ENCODE peak calls at places on chromosomes 6 and 20, in six cellular contexts. P, L, Y, D, Q and O are unnamed samples.

GRCh38 chr6:11805259-11806053 is 26.9 kb upstream of the ADTRP start:
- DNase-seq in Q (no peak), Y (no peak), P (no peak), L (no peak), D (no peak), O (no peak)

GRCh38 chr6:30556006-30556713 is at the start of gene GNL1:
- DNase-seq in P (peak; percentile 76), L (peak; percentile 88), Q (peak; percentile 93), D (peak; percentile 85), Y (peak; percentile 98), O (no peak)

GRCh38 chr6:26204332-26205160 is 117.3 kb downstream of the HFE start:
- DNase-seq in L (peak; percentile 98), Y (peak; percentile 83), Q (peak; percentile 99), D (peak; percentile 86), P (peak; percentile 97), O (peak; percentile 99)

GRCh38 chr6:69424581-69424980 is 372.2 kb downstream of the LMBRD1 start:
- DNase-seq in P (no peak), Y (no peak), L (no peak), D (no peak), Q (no peak), O (no peak)

GRCh38 chr6:157217894-157218370 is 105.4 kb downstream of the TMEM242 start:
- DNase-seq in D (no peak), Y (no peak), P (no peak), Q (no peak), L (no peak), O (no peak)

GRCh38 chr20:1803216-1804128 is 91.7 kb upstream of the SIRPA start:
- DNase-seq in D (no peak), L (peak; percentile 58), P (peak; percentile 84), Y (peak; percentile 41), Q (peak; percentile 57), O (no peak)

GRCh38 chr6:35209081-35209480 is 4.7 kb upstream of the SCUBE3 start:
- DNase-seq in D (no peak), Q (no peak), P (no peak), Y (no peak), L (no peak), O (no peak)

GRCh38 chr6:2688416-2689064 is 62.2 kb downstream of the MYLK4 start:
- DNase-seq in P (peak; percentile 81), L (peak; percentile 81), D (no peak), Q (peak; percentile 92), Y (no peak), O (peak; percentile 38)

GRCh38 chr20:45111799-45112471 is 3.0 kb downstream of the WFDC5 start:
- DNase-seq in Y (no peak), D (peak; percentile 45), L (no peak), Q (no peak), P (no peak), O (no peak)

GRCh38 chr6:137493218-137494038 is 766 bp downstream of the OLIG3 start:
- DNase-seq in L (no peak), P (no peak), Q (no peak), D (no peak), Y (peak; percentile 62), O (no peak)